ENCODE peak calls at places on chromosome 1, in nine cellular contexts. One of them, this sample, is unnamed.

GRCh38 chr1:7042322-7043231 is 257.3 kb downstream of the CAMTA1 start:
- DNase-seq in dorsolateral prefrontal cortex: peak
- DNase-seq in amniotic stem cell: peak
- DNase-seq in HTR-8/SVneo: peak
- DNase-seq in T-helper 9 cell: no peak
- DNase-seq in GM12892: peak
- DNase-seq in sigmoid colon: no peak
- DNase-seq in ascending aorta: no peak
- DNase-seq in T-helper 1 cell: no peak
- DNase-seq in this sample: peak

GRCh38 chr1:151539321-151540020 is 638 bp upstream of the TUFT1 start:
- DNase-seq in sigmoid colon: peak
- DNase-seq in T-helper 9 cell: no peak
- DNase-seq in dorsolateral prefrontal cortex: peak
- DNase-seq in T-helper 1 cell: no peak
- DNase-seq in GM12892: no peak
- DNase-seq in HTR-8/SVneo: peak
- DNase-seq in ascending aorta: peak
- DNase-seq in amniotic stem cell: peak
- DNase-seq in this sample: peak

GRCh38 chr1:109392037-109392787 is 5.5 kb downstream of the SORT1 start:
- DNase-seq in ascending aorta: peak
- DNase-seq in GM12892: no peak
- DNase-seq in sigmoid colon: no peak
- DNase-seq in T-helper 1 cell: no peak
- DNase-seq in HTR-8/SVneo: no peak
- DNase-seq in amniotic stem cell: no peak
- DNase-seq in dorsolateral prefrontal cortex: peak
- DNase-seq in T-helper 9 cell: no peak
- DNase-seq in this sample: no peak

GRCh38 chr1:230868736-230869385 is 540 bp upstream of the C1orf198 start:
- DNase-seq in T-helper 1 cell: no peak
- DNase-seq in HTR-8/SVneo: peak
- DNase-seq in GM12892: no peak
- DNase-seq in T-helper 9 cell: peak
- DNase-seq in dorsolateral prefrontal cortex: peak
- DNase-seq in sigmoid colon: no peak
- DNase-seq in amniotic stem cell: no peak
- DNase-seq in ascending aorta: peak
- DNase-seq in this sample: peak

GRCh38 chr1:87867631-87868030 is 539.0 kb downstream of the LMO4 start:
- DNase-seq in amniotic stem cell: no peak
- DNase-seq in T-helper 1 cell: no peak
- DNase-seq in GM12892: no peak
- DNase-seq in dorsolateral prefrontal cortex: no peak
- DNase-seq in HTR-8/SVneo: no peak
- DNase-seq in sigmoid colon: no peak
- DNase-seq in T-helper 9 cell: no peak
- DNase-seq in ascending aorta: no peak
- DNase-seq in this sample: no peak

GRCh38 chr1:160797861-160798273 is 1.9 kb downstream of the LY9 start:
- DNase-seq in T-helper 9 cell: peak
- DNase-seq in HTR-8/SVneo: no peak
- DNase-seq in amniotic stem cell: no peak
- DNase-seq in sigmoid colon: no peak
- DNase-seq in ascending aorta: no peak
- DNase-seq in T-helper 1 cell: peak
- DNase-seq in dorsolateral prefrontal cortex: no peak
- DNase-seq in GM12892: no peak
- DNase-seq in this sample: no peak

GRCh38 chr1:203408485-203409229 is 57.7 kb upstream of the FMOD start:
- DNase-seq in ascending aorta: peak
- DNase-seq in sigmoid colon: peak
- DNase-seq in dorsolateral prefrontal cortex: peak
- DNase-seq in HTR-8/SVneo: peak
- DNase-seq in T-helper 1 cell: no peak
- DNase-seq in GM12892: no peak
- DNase-seq in T-helper 9 cell: no peak
- DNase-seq in amniotic stem cell: peak
- DNase-seq in this sample: peak

GRCh38 chr1:22289251-22289995 is 146.5 kb upstream of the WNT4 start:
- DNase-seq in sigmoid colon: no peak
- DNase-seq in GM12892: no peak
- DNase-seq in amniotic stem cell: no peak
- DNase-seq in T-helper 1 cell: no peak
- DNase-seq in dorsolateral prefrontal cortex: no peak
- DNase-seq in HTR-8/SVneo: no peak
- DNase-seq in ascending aorta: no peak
- DNase-seq in T-helper 9 cell: no peak
- DNase-seq in this sample: no peak

GRCh38 chr1:211485480-211485857 is 6.5 kb downstream of the RD3 start:
- DNase-seq in ascending aorta: peak
- DNase-seq in T-helper 9 cell: no peak
- DNase-seq in T-helper 1 cell: no peak
- DNase-seq in amniotic stem cell: no peak
- DNase-seq in dorsolateral prefrontal cortex: no peak
- DNase-seq in HTR-8/SVneo: no peak
- DNase-seq in GM12892: no peak
- DNase-seq in sigmoid colon: no peak
- DNase-seq in this sample: no peak

GRCh38 chr1:54850737-54851136 is 36.3 kb downstream of the DHCR24 start:
- DNase-seq in amniotic stem cell: no peak
- DNase-seq in sigmoid colon: no peak
- DNase-seq in T-helper 1 cell: no peak
- DNase-seq in HTR-8/SVneo: no peak
- DNase-seq in GM12892: no peak
- DNase-seq in ascending aorta: peak
- DNase-seq in T-helper 9 cell: no peak
- DNase-seq in dorsolateral prefrontal cortex: no peak
- DNase-seq in this sample: no peak